ENCODE peak calls at places on chromosomes 7 and 10, in six cellular contexts. R is ovary, O is H54, V is A549, Z is lower leg skin, B is right lobe of liver. D is an unnamed sample.

GRCh38 chr7:119944601-119944972 is 328.4 kb upstream of the KCND2 start:
- DNase-seq in R (no peak), O (no peak), V (no peak), Z (no peak), B (no peak), D (no peak)

GRCh38 chr7:148572067-148572522 is 18.5 kb upstream of the C7orf33 start:
- DNase-seq in R (no peak), O (no peak), V (no peak), Z (no peak), B (no peak), D (no peak)

GRCh38 chr7:141362580-141363435 is 188.4 kb upstream of the AGK start:
- DNase-seq in R (no peak), O (peak; percentile 75), V (peak; percentile 50), Z (no peak), B (no peak), D (no peak)

GRCh38 chr10:34723746-34724145 is 91.3 kb downstream of the PARD3 start:
- DNase-seq in R (no peak), O (no peak), V (peak; percentile 54), Z (peak; percentile 83), B (no peak), D (no peak)

GRCh38 chr10:80075781-80076180 is 2.7 kb upstream of the TMEM254 start:
- DNase-seq in R (no peak), O (no peak), V (no peak), Z (no peak), B (no peak), D (no peak)

GRCh38 chr10:20536381-20536780 is 360.7 kb downstream of the NEBL start:
- DNase-seq in R (no peak), O (no peak), V (no peak), Z (no peak), B (no peak), D (no peak)

GRCh38 chr10:35523670-35524225 is 81.4 kb upstream of the GJD4 start:
- DNase-seq in R (no peak), O (no peak), V (no peak), Z (no peak), B (no peak), D (no peak)

GRCh38 chr10:12975266-12975665 is 26.2 kb downstream of the CCDC3 start:
- DNase-seq in R (no peak), O (no peak), V (peak; percentile 32), Z (peak; percentile 45), B (no peak), D (peak; percentile 81)

GRCh38 chr7:55457801-55458200 is 92.7 kb downstream of the LANCL2 start:
- DNase-seq in R (no peak), O (no peak), V (no peak), Z (no peak), B (no peak), D (no peak)

GRCh38 chr7:22137466-22137865 is 191.8 kb upstream of the CDCA7L start:
- DNase-seq in R (no peak), O (no peak), V (no peak), Z (no peak), B (no peak), D (no peak)

DNA sequence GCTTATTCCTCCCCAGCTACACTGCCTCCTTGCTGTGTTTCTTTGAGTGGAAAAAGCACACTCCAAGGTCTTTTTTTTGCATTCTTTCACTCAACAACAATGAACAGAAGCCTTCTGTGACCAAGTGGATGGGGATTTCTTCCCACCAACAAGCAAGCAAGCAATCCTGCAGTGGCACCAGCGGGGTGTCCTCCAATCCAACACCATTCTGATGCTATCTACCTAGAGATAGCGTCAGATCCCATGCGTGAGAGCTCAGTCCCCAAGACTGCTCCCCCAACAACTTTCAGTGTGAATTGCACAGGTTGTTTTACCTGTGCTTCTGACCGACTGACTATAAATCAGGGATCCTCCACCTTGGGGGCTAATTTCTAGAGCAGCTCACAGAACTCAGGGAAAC is 311.0 kb upstream of the PODXL start:
- DNase-seq in R (no peak), O (no peak), V (no peak), Z (no peak), B (no peak), D (no peak)
- TF ChIP-seq POLR2A in R (no peak), O (no peak), V (no peak), Z (no peak), B (no peak), D (no peak)

GRCh38 chr7:2844153-2845077 is at the start of gene GNA12:
- DNase-seq in R (peak; percentile 99), O (peak; percentile 99), V (peak; percentile 98), Z (peak; percentile 100), B (peak; percentile 98), D (peak; percentile 99)
- TF ChIP-seq POLR2A in R (no peak), O (peak; percentile 93), V (peak; percentile 82), Z (no peak), B (peak; percentile 60), D (peak; percentile 67)

DNA sequence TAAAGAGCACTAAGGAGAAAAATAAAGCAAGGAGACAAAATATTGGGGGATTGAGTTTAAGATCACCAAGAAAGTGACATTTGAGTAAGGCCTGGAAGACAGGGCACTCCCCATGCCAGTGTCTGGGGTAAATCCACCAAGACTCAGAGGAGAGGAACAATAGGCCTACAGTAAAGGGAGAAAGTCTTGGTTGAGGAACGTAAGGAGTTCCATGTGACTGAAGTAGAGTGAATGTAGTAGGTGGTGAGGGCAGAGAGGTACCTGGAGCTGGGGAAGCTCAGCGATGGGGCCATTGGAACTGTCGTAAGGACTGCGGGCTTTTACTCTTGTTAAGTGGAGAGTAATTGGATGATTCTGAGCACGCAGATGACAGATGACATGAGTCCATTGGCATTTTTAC is 69.4 kb downstream of the CPED1 start:
- DNase-seq in R (no peak), O (no peak), V (no peak), Z (no peak), B (no peak), D (no peak)
- TF ChIP-seq POLR2A in R (no peak), O (no peak), V (no peak), Z (no peak), B (no peak), D (no peak)

DNA sequence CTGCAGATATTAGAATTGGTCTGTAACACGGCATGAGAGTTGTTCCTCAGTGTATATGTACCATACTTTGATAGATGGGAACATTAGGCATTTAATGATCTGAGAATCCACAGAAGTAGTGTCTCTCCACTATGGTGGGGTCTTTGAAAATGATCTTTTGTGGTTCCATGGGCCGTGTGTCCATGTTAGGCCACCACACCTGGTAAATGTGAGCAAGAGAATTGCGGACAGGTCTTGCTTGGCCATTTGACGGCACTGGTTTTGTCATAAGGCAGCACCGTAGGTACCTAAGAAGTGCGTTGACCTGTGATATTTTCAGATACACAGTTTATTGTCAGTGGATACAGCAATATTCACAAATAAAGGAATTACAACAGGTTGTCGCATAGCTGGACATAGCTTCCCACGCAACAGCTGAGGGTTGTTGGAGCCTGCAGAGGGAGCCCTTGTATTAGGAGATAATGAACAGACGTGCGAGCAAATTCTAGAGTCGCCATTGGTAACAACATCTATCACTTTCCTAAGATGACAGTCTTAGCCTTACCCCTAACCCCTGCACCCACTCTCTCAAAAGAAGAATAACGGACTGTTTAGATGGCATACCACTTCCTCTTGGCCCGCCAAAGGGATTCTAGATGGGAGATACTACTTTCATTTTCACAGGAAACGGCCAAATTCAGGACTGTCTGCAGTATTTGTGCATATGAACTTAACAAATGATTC is 111.4 kb downstream of the COL28A1 start:
- DNase-seq in R (peak; percentile 59), O (peak; percentile 59), V (peak; percentile 74), Z (peak; percentile 88), B (peak; percentile 58), D (no peak)
- TF ChIP-seq POLR2A in R (no peak), O (no peak), V (no peak), Z (no peak), B (no peak), D (no peak)

GRCh38 chr10:100824886-100825285 is 79.5 kb downstream of the PAX2 start:
- DNase-seq in R (peak; percentile 7), O (no peak), V (no peak), Z (no peak), B (no peak), D (no peak)

GRCh38 chr10:100826661-100826982 is 81.2 kb downstream of the PAX2 start:
- DNase-seq in R (no peak), O (no peak), V (no peak), Z (no peak), B (no peak), D (no peak)

GRCh38 chr10:100825325-100825875 is 80.0 kb downstream of the PAX2 start:
- DNase-seq in R (peak; percentile 1), O (no peak), V (no peak), Z (no peak), B (no peak), D (no peak)

GRCh38 chr10:100825946-100826660 is 80.7 kb downstream of the PAX2 start:
- DNase-seq in R (peak; percentile 23), O (no peak), V (no peak), Z (no peak), B (no peak), D (no peak)

DNA sequence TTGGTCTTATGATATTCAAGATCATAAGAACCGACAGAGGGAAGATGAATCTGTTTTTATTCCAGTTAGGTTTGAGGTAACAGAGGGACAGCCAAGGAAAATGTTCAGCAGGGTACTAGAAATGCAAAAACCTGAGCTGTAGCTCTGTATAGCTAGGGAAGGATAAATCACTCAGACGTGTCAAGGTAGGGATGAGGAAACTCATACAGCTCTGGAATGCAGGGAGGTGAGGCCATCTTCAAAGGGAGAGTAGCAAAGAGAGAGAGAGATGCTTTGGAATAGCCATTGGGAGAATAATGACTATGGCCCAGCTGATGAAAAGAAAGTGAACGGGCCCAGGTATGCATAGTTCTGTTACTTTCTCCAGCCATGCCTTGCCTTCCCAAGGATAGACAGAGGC is 77.8 kb downstream of the PAX2 start:
- DNase-seq in R (no peak), O (no peak), V (no peak), Z (no peak), B (no peak), D (no peak)
- TF ChIP-seq POLR2A in R (no peak), O (no peak), V (no peak), Z (no peak), B (no peak), D (no peak)

GRCh38 chr10:64059884-64060283 is 538.7 kb downstream of the REEP3 start:
- DNase-seq in R (no peak), O (no peak), V (no peak), Z (no peak), B (no peak), D (no peak)

GRCh38 chr10:64054392-64054791 is 533.2 kb downstream of the REEP3 start:
- DNase-seq in R (no peak), O (no peak), V (no peak), Z (no peak), B (no peak), D (no peak)

GRCh38 chr10:64062793-64063192 is 541.6 kb downstream of the REEP3 start:
- DNase-seq in R (no peak), O (no peak), V (no peak), Z (no peak), B (no peak), D (no peak)

GRCh38 chr10:64060389-64060788 is 539.2 kb downstream of the REEP3 start:
- DNase-seq in R (no peak), O (no peak), V (no peak), Z (no peak), B (no peak), D (no peak)
- TF ChIP-seq POLR2A in R (no peak), O (no peak), V (no peak), Z (no peak), B (no peak), D (no peak)

D was measured in vagina.